ENCODE peak calls at places on chromosomes 11 and 22, in eight cellular contexts. S is progenitor cell of endocrine pancreas, A is uterus, V is CMK, F is GM03348, J is substantia nigra, N is C1 segment of cervical spinal cord, D is NCI-H1417 treated with DMSO at 0.1 percent for 48 hours. B is an unnamed sample.

GRCh38 chr11:2791521-2792375 is 92.0 kb upstream of the KCNQ1OT1 start:
- DNase-seq in S (no peak), N (no peak), D (no peak), V (no peak), J (no peak), A (peak), F (no peak), B (peak)

GRCh38 chr11:62669420-62670161 is 1.9 kb upstream of the UQCC3 start:
- DNase-seq in A (no peak), N (no peak), S (no peak), V (no peak), J (no peak), F (no peak), D (no peak), B (no peak)

GRCh38 chr11:64763804-64764611 is 4.2 kb upstream of the PYGM start:
- DNase-seq in S (no peak), J (no peak), D (no peak), A (no peak), V (no peak), N (no peak), F (no peak), B (no peak)

GRCh38 chr22:47059701-47060161 is 297.3 kb downstream of the TBC1D22A start:
- DNase-seq in N (no peak), D (no peak), S (no peak), V (no peak), F (no peak), A (no peak), J (no peak), B (no peak)

GRCh38 chr22:32531955-32532818 is 57.6 kb downstream of the FBXO7 start:
- DNase-seq in V (no peak), F (peak), D (no peak), S (peak), N (no peak), J (no peak), A (peak), B (peak)

GRCh38 chr11:46247664-46248063 is 29.8 kb upstream of the CREB3L1 start:
- DNase-seq in F (no peak), V (no peak), D (peak), J (no peak), N (no peak), S (no peak), A (no peak), B (no peak)

GRCh38 chr11:63518548-63518947 is 12.7 kb downstream of the LGALS12 start:
- DNase-seq in F (no peak), S (no peak), A (no peak), J (no peak), V (no peak), N (no peak), D (no peak), B (no peak)

GRCh38 chr11:118304227-118304808 is at the start of gene CD3E:
- DNase-seq in S (no peak), J (no peak), V (no peak), D (no peak), A (no peak), F (no peak), N (no peak), B (no peak)

GRCh38 chr11:12126352-12127019 is 16.1 kb downstream of the MICAL2 start:
- DNase-seq in S (no peak), F (peak), D (no peak), J (no peak), N (no peak), V (no peak), A (no peak), B (no peak)

GRCh38 chr11:56948991-56949390 is 39.7 kb upstream of the OR5AK2 start:
- DNase-seq in N (no peak), S (no peak), D (no peak), A (no peak), V (no peak), J (no peak), F (no peak), B (no peak)

GRCh38 chr11:63614136-63614664 is at the start of gene PLAAT3:
- DNase-seq in A (peak), N (peak), J (peak), D (no peak), F (peak), S (peak), V (peak), B (peak)

GRCh38 chr11:7019500-7020182 is 505 bp downstream of the ZNF214 start:
- DNase-seq in S (peak), J (no peak), V (no peak), N (no peak), F (peak), D (no peak), A (peak), B (peak)

GRCh38 chr11:62388999-62389398 is 29.8 kb upstream of the SCGB1A1 start:
- DNase-seq in S (no peak), N (no peak), V (no peak), F (no peak), D (no peak), J (no peak), A (no peak), B (no peak)

GRCh38 chr22:21819183-21819770 is 48.2 kb downstream of the MAPK1 start:
- DNase-seq in F (no peak), J (no peak), D (no peak), N (no peak), S (no peak), A (no peak), V (no peak), B (no peak)

GRCh38 chr11:19985106-19985505 is 175.2 kb downstream of the DBX1 start:
- DNase-seq in D (no peak), A (no peak), J (no peak), F (peak), S (no peak), V (no peak), N (peak), B (no peak)

B was measured in heart right ventricle.